ENCODE peak calls at places on chromosomes 1 and 21, in six cellular contexts. J is testis, A is left ventricle myocardium inferior, C is heart right ventricle, Z is pancreas, P is GM23338. G is an unnamed sample.

GRCh38 chr1:210417881-210418280 is 89.2 kb downstream of the HHAT start:
- DNase-seq in Z (no peak), A (no peak), P (no peak), C (no peak), J (no peak), G (no peak)

GRCh38 chr1:227240983-227241382 is 77.3 kb downstream of the CDC42BPA start:
- DNase-seq in Z (no peak), P (no peak), A (no peak), C (no peak), J (no peak), G (no peak)

GRCh38 chr1:166354411-166354810 is 187.6 kb upstream of the FAM78B start:
- DNase-seq in Z (no peak), C (no peak), P (peak; percentile 48), J (no peak), A (no peak), G (peak; percentile 64)

GRCh38 chr1:205933672-205934618 is 9.3 kb downstream of the SLC26A9 start:
- DNase-seq in P (no peak), J (no peak), A (no peak), Z (no peak), C (no peak), G (no peak)

GRCh38 chr1:45863117-45863670 is 59.8 kb downstream of the MAST2 start:
- DNase-seq in P (no peak), Z (no peak), J (no peak), A (no peak), C (no peak), G (no peak)

GRCh38 chr1:17819129-17819802 is 64.1 kb downstream of the ACTL8 start:
- DNase-seq in J (peak; percentile 40), C (peak; percentile 50), Z (no peak), P (no peak), A (peak; percentile 57), G (peak; percentile 56)

GRCh38 chr21:45409466-45410150 is 4.6 kb downstream of the COL18A1 start:
- DNase-seq in P (no peak), Z (no peak), A (peak; percentile 67), C (peak; percentile 54), J (no peak), G (peak; percentile 49)

GRCh38 chr1:5297199-5297877 is 642.9 kb downstream of the AJAP1 start:
- DNase-seq in P (no peak), J (peak; percentile 41), C (peak; percentile 14), A (peak; percentile 15), Z (peak; percentile 54), G (no peak)

GRCh38 chr1:184514447-184514846 is 127.6 kb downstream of the C1orf21 start:
- DNase-seq in Z (no peak), J (no peak), C (no peak), A (no peak), P (no peak), G (no peak)

DNA sequence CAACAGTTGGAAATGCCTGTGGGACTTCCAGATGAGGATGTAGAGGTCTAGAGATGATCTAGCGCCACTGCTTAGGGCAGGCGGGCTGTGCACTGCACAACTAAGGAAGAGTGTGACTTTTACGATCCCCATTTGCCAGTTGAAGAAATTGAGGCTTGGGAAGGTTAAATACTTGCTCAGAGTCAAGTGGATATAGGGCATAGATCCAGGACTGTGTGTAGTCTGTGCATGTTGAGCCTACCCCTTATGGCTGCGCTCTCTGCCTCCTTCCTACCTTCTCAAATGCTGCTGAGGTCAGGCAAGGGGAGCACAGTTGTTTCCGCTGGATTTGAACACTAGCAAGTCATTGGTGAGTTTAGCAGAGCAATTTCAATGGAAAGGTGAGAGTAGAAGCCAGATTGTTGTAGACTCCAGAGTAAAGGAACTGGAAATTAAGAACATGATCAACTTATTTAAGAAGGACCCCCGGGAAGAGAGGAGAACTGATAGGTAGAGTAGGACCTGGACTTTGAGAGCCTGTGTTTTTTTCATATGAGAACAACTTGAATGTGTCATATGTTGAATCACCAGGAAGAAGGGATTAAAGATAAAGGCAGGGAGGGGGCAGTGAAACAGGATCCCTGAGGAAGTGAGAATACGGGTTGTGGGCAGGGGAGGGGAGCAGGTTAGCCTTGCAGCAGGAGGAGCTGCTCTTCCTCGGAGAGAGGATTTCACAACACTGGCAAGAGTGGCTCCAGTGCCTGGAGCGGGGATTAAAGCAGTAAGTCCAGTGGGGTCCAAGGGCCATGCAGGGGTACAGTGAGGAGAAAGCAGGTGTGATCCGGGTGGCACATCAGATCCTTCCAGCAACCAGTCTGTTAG is 2.7 kb downstream of the CAPN2 start:
- DNase-seq in Z (no peak), J (no peak), P (peak; percentile 62), C (no peak), A (no peak), G (peak; percentile 80)
- H3K4me3 ChIP-seq in Z (no peak overlapping the region), J (no peak overlapping the region), P (no peak overlapping the region), C (peak overlapping the region; percentile 93), A (peak overlapping the region; percentile 90), G (peak overlapping the region; percentile 58)

GRCh38 chr1:234730542-234731370 is 120.8 kb upstream of the IRF2BP2 start:
- DNase-seq in J (no peak), P (no peak), C (no peak), A (no peak), Z (no peak), G (no peak)
- TF ChIP-seq CTCF in J (no peak), P (no peak), C (no peak), A (no peak), Z (no peak), G (peak; percentile 57)

DNA sequence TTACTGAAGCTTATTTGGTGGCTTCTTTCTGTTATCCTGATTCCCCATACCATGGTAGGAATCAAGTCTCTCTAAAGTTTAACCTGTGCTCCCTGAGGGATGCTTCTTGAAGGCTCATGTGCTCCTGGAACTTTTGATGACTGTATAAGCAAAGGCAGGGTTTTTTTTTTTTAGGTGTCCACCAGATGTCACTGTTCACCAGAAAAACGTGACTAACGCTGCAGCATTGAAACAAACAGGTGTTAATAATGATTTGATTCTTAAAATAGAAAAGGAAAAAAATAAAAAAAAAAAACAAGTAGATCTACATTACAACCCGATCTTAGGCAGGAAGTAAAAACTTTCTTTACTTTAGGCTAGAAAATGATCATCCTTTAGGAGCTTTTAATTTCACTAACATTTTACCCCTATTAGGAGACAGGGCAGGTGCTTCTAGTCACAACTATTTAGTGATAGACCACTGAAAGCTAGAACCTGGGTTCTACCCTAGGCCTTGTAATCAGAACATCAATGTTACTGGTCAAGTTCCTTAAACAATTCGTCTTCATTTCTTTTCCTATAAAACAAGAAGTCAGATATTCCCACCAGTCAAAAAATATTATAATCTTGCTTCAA is 223.0 kb downstream of the PLA2G4A start:
- DNase-seq in C (peak; percentile 11), A (no peak), Z (no peak), J (no peak), P (peak; percentile 70), G (peak; percentile 59)
- H3K36me3 ChIP-seq in C (no peaks in the 10 kb centered on the region), A (no peaks in the 10 kb centered on the region), Z (no peaks in the 10 kb centered on the region), J (no peaks in the 10 kb centered on the region), P (no peaks in the 10 kb centered on the region), G (no peaks in the 10 kb centered on the region)

DNA sequence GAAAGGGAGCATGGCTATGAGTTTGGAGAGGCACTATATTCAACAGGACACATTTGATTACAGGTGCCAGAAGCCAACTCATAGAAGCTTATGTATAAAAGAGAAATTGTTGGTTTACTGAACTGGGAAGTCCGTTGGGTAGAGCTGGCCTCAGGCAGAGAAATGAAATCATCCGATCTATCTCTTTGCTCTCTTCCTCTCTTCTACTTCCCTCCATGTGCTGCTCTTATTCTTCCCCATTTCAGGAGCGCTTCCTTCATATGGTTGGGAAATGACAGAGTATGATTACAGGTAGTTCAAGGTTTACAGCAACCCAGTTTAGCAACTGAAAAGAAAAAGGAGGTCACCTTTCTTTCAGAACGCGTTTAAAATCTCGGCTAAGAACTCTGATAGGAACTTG is 23.2 kb upstream of the CCT8 start:
- DNase-seq in A (no peak), C (no peak), Z (no peak), P (no peak), J (no peak), G (no peak)
- H3K4me3 ChIP-seq in A (no peak overlapping the region), C (no peak overlapping the region), Z (no peak overlapping the region), P (no peak overlapping the region), J (no peak overlapping the region), G (no peak overlapping the region)

DNA sequence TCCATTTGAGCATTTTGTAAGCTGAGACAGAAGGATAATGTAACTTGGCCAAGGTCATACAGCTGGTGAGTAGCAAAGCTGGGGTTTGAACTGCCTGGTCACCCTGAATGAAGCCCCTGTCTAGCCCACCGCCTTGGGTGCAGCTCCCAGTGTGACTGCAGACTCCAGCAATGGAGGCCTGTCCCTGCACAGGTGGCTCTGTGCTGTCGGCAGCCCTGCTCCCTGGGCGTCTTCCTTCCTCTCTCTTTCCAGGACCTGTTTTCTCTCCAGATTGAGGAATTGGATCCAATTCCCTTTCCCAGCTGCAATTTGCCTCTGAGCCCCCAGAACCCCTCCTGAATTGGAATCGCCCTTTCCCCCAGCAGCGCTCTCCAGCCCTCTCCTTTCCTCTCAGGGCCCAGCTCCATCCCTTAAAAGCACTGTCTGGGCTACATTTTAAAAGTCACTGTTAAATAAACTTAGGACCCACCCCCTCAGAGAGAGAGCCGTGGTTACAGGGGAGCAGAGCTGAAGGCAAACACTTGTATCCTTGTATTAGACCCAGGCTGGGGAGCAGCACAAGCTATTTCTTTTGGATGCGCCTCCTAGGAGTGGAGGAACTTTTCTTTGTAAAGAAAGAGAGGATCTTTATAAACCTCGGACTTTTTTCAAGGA is 161.4 kb upstream of the LMO4 start:
- DNase-seq in P (no peak), A (no peak), C (no peak), Z (no peak), J (no peak), G (no peak)
- TF ChIP-seq CTCF in P (no peak), A (no peak), C (no peak), Z (no peak), J (no peak), G (no peak)

GRCh38 chr1:244854175-244854574 is 10.2 kb downstream of the HNRNPU start:
- DNase-seq in P (no peak), A (no peak), Z (no peak), C (no peak), J (no peak), G (no peak)
- H3K36me3 ChIP-seq in P (peaks cover 86% of the 10 kb centered on the region), A (peaks cover 95% of the 10 kb centered on the region), Z (peaks cover 61% of the 10 kb centered on the region), C (peaks cover 84% of the 10 kb centered on the region), J (no peaks in the 10 kb centered on the region), G (peaks cover 100% of the 10 kb centered on the region)

GRCh38 chr1:151936653-151937052 is 27.3 kb upstream of the THEM4 start:
- DNase-seq in Z (no peak), P (peak; percentile 60), J (no peak), A (no peak), C (no peak), G (peak; percentile 85)
- H3K4me3 ChIP-seq in Z (no peak overlapping the region), P (no peak overlapping the region), J (no peak overlapping the region), A (no peak overlapping the region), C (no peak overlapping the region), G (peak overlapping the region; percentile 41)

DNA sequence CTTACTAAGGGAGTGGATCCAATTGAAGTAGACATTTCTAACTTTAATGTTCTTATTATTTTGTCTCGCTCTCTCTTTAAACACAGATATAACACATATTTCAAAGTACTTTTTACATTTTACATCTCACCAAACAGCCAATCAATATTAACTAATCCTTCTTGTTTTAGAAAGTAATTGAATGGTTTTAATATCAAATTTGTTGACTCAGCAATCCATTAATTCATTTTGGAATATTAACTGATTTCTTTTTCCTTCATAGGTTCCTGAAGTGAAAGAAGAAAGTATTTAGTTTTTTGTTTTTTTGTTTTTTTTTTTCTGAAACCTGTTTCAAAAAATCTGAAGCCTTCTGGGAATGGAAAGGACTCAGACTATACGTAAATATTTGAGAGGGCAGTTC is 62.3 kb upstream of the DPYD start:
- DNase-seq in Z (no peak), A (no peak), P (no peak), C (no peak), J (no peak), G (no peak)
- TF ChIP-seq CTCF in Z (no peak), A (no peak), P (no peak), C (no peak), J (no peak), G (no peak)

G was measured in endodermal cell.